ENCODE peak calls at places on chromosome 19, in five cellular contexts. One of them, this sample, is unnamed.

GRCh38 chr19:40609561-40610395 is 8.6 kb downstream of the LTBP4 start:
- DNase-seq in ureter: peak
- DNase-seq in NCI-H187: no peak
- DNase-seq in stimulated activated CD8-positive, alpha-beta memory T cell treated with anti-CD3 and anti-CD28 coated beads, Interleukin-15, amount 100 ng/mL, for 4 hours: peak
- DNase-seq in psoas muscle: peak
- DNase-seq in this sample: peak

GRCh38 chr19:8446055-8446709 is 1.4 kb downstream of the HNRNPM start:
- DNase-seq in ureter: no peak
- DNase-seq in NCI-H187: no peak
- DNase-seq in stimulated activated CD8-positive, alpha-beta memory T cell treated with anti-CD3 and anti-CD28 coated beads, Interleukin-15, amount 100 ng/mL, for 4 hours: no peak
- DNase-seq in psoas muscle: no peak
- DNase-seq in this sample: no peak

GRCh38 chr19:1278713-1279112 is 3.4 kb downstream of the FAM174C start:
- DNase-seq in ureter: no peak
- DNase-seq in NCI-H187: no peak
- DNase-seq in stimulated activated CD8-positive, alpha-beta memory T cell treated with anti-CD3 and anti-CD28 coated beads, Interleukin-15, amount 100 ng/mL, for 4 hours: no peak
- DNase-seq in psoas muscle: peak
- DNase-seq in this sample: no peak

GRCh38 chr19:5547881-5548280 is 19.9 kb downstream of the TINCR start:
- DNase-seq in ureter: no peak
- DNase-seq in NCI-H187: no peak
- DNase-seq in stimulated activated CD8-positive, alpha-beta memory T cell treated with anti-CD3 and anti-CD28 coated beads, Interleukin-15, amount 100 ng/mL, for 4 hours: no peak
- DNase-seq in psoas muscle: no peak
- DNase-seq in this sample: no peak

GRCh38 chr19:46378268-46378667 is 31.4 kb downstream of the PPP5C start:
- DNase-seq in ureter: no peak
- DNase-seq in NCI-H187: no peak
- DNase-seq in stimulated activated CD8-positive, alpha-beta memory T cell treated with anti-CD3 and anti-CD28 coated beads, Interleukin-15, amount 100 ng/mL, for 4 hours: no peak
- DNase-seq in psoas muscle: no peak
- DNase-seq in this sample: no peak

GRCh38 chr19:52689804-52690394 is 44.9 kb downstream of the ZNF611 start:
- DNase-seq in ureter: peak
- DNase-seq in NCI-H187: no peak
- DNase-seq in stimulated activated CD8-positive, alpha-beta memory T cell treated with anti-CD3 and anti-CD28 coated beads, Interleukin-15, amount 100 ng/mL, for 4 hours: no peak
- DNase-seq in psoas muscle: peak
- DNase-seq in this sample: no peak

GRCh38 chr19:5165697-5166019 is 175.0 kb downstream of the PTPRS start:
- DNase-seq in ureter: no peak
- DNase-seq in NCI-H187: no peak
- DNase-seq in stimulated activated CD8-positive, alpha-beta memory T cell treated with anti-CD3 and anti-CD28 coated beads, Interleukin-15, amount 100 ng/mL, for 4 hours: no peak
- DNase-seq in psoas muscle: no peak
- DNase-seq in this sample: no peak

GRCh38 chr19:40139533-40140287 is 49.0 kb upstream of the ZNF780A start:
- DNase-seq in ureter: no peak
- DNase-seq in NCI-H187: no peak
- DNase-seq in stimulated activated CD8-positive, alpha-beta memory T cell treated with anti-CD3 and anti-CD28 coated beads, Interleukin-15, amount 100 ng/mL, for 4 hours: no peak
- DNase-seq in psoas muscle: no peak
- DNase-seq in this sample: no peak

GRCh38 chr19:2453431-2454025 is 3.2 kb downstream of the LMNB2 start:
- DNase-seq in ureter: no peak
- DNase-seq in NCI-H187: no peak
- DNase-seq in stimulated activated CD8-positive, alpha-beta memory T cell treated with anti-CD3 and anti-CD28 coated beads, Interleukin-15, amount 100 ng/mL, for 4 hours: no peak
- DNase-seq in psoas muscle: no peak
- DNase-seq in this sample: no peak

GRCh38 chr19:35253316-35254286 is 4.8 kb downstream of the LSR start:
- DNase-seq in ureter: no peak
- DNase-seq in NCI-H187: no peak
- DNase-seq in stimulated activated CD8-positive, alpha-beta memory T cell treated with anti-CD3 and anti-CD28 coated beads, Interleukin-15, amount 100 ng/mL, for 4 hours: no peak
- DNase-seq in psoas muscle: no peak
- DNase-seq in this sample: no peak

GRCh38 chr19:41407271-41407670 is 9.7 kb downstream of the BCKDHA start:
- DNase-seq in ureter: no peak
- DNase-seq in NCI-H187: peak
- DNase-seq in stimulated activated CD8-positive, alpha-beta memory T cell treated with anti-CD3 and anti-CD28 coated beads, Interleukin-15, amount 100 ng/mL, for 4 hours: no peak
- DNase-seq in psoas muscle: no peak
- DNase-seq in this sample: no peak

GRCh38 chr19:35959968-35960320 is 23.8 kb downstream of the LRFN3 start:
- DNase-seq in ureter: no peak
- DNase-seq in NCI-H187: no peak
- DNase-seq in stimulated activated CD8-positive, alpha-beta memory T cell treated with anti-CD3 and anti-CD28 coated beads, Interleukin-15, amount 100 ng/mL, for 4 hours: no peak
- DNase-seq in psoas muscle: no peak
- DNase-seq in this sample: no peak

GRCh38 chr19:9848060-9848459 is 12.9 kb downstream of the PIN1 start:
- DNase-seq in ureter: no peak
- DNase-seq in NCI-H187: no peak
- DNase-seq in stimulated activated CD8-positive, alpha-beta memory T cell treated with anti-CD3 and anti-CD28 coated beads, Interleukin-15, amount 100 ng/mL, for 4 hours: no peak
- DNase-seq in psoas muscle: no peak
- DNase-seq in this sample: no peak

GRCh38 chr19:53531457-53531856 is 6.5 kb upstream of the ZNF331 start:
- DNase-seq in ureter: no peak
- DNase-seq in NCI-H187: no peak
- DNase-seq in stimulated activated CD8-positive, alpha-beta memory T cell treated with anti-CD3 and anti-CD28 coated beads, Interleukin-15, amount 100 ng/mL, for 4 hours: no peak
- DNase-seq in psoas muscle: no peak
- DNase-seq in this sample: no peak

GRCh38 chr19:56477429-56478338 is 539 bp upstream of the ZNF667 start:
- DNase-seq in ureter: peak
- DNase-seq in NCI-H187: peak
- DNase-seq in stimulated activated CD8-positive, alpha-beta memory T cell treated with anti-CD3 and anti-CD28 coated beads, Interleukin-15, amount 100 ng/mL, for 4 hours: peak
- DNase-seq in psoas muscle: peak
- DNase-seq in this sample: no peak

GRCh38 chr19:15195987-15196682 is 4.7 kb downstream of the NOTCH3 start:
- DNase-seq in ureter: peak
- DNase-seq in NCI-H187: peak
- DNase-seq in stimulated activated CD8-positive, alpha-beta memory T cell treated with anti-CD3 and anti-CD28 coated beads, Interleukin-15, amount 100 ng/mL, for 4 hours: no peak
- DNase-seq in psoas muscle: no peak
- DNase-seq in this sample: no peak

This sample was measured in esophagus squamous epithelium.